ENCODE peak calls at places on chromosomes 2 and 18, in eight cellular contexts. One of them, this sample, is unnamed.

GRCh38 chr2:41722668-41723369 is 325.0 kb upstream of the PKDCC start:
- DNase-seq in glutamatergic neuron: no peak
- DNase-seq in breast epithelium: no peak
- DNase-seq in astrocyte of the cerebellum: peak
- DNase-seq in brain microvascular endothelial cell: peak
- DNase-seq in suprapubic skin: no peak
- DNase-seq in cardiac muscle cell: peak
- DNase-seq in WTC11: no peak
- DNase-seq in this sample: no peak

GRCh38 chr2:113973856-113974255 is 84.0 kb downstream of the ACTR3 start:
- DNase-seq in glutamatergic neuron: no peak
- DNase-seq in breast epithelium: no peak
- DNase-seq in astrocyte of the cerebellum: no peak
- DNase-seq in brain microvascular endothelial cell: no peak
- DNase-seq in suprapubic skin: no peak
- DNase-seq in cardiac muscle cell: no peak
- DNase-seq in WTC11: no peak
- DNase-seq in this sample: no peak

GRCh38 chr2:37005118-37005868 is 39.0 kb upstream of the STRN start:
- DNase-seq in glutamatergic neuron: no peak
- DNase-seq in breast epithelium: no peak
- DNase-seq in astrocyte of the cerebellum: no peak
- DNase-seq in brain microvascular endothelial cell: no peak
- DNase-seq in suprapubic skin: no peak
- DNase-seq in cardiac muscle cell: peak
- DNase-seq in WTC11: no peak
- DNase-seq in this sample: peak

GRCh38 chr2:187982668-187983067 is 309.0 kb upstream of the GULP1 start:
- DNase-seq in glutamatergic neuron: no peak
- DNase-seq in breast epithelium: no peak
- DNase-seq in astrocyte of the cerebellum: peak
- DNase-seq in brain microvascular endothelial cell: peak
- DNase-seq in suprapubic skin: no peak
- DNase-seq in cardiac muscle cell: peak
- DNase-seq in WTC11: no peak
- DNase-seq in this sample: no peak

GRCh38 chr2:48036312-48036711 is 130.0 kb upstream of the FBXO11 start:
- DNase-seq in glutamatergic neuron: no peak
- DNase-seq in breast epithelium: no peak
- DNase-seq in astrocyte of the cerebellum: no peak
- DNase-seq in brain microvascular endothelial cell: no peak
- DNase-seq in suprapubic skin: no peak
- DNase-seq in cardiac muscle cell: no peak
- DNase-seq in WTC11: no peak
- DNase-seq in this sample: no peak

GRCh38 chr2:118479020-118479419 is 368.4 kb downstream of the EN1 start:
- DNase-seq in glutamatergic neuron: no peak
- DNase-seq in breast epithelium: no peak
- DNase-seq in astrocyte of the cerebellum: no peak
- DNase-seq in brain microvascular endothelial cell: no peak
- DNase-seq in suprapubic skin: no peak
- DNase-seq in cardiac muscle cell: no peak
- DNase-seq in WTC11: no peak
- DNase-seq in this sample: no peak

GRCh38 chr18:62897153-62897552 is 181.8 kb downstream of the PHLPP1 start:
- DNase-seq in glutamatergic neuron: no peak
- DNase-seq in breast epithelium: no peak
- DNase-seq in astrocyte of the cerebellum: no peak
- DNase-seq in brain microvascular endothelial cell: peak
- DNase-seq in suprapubic skin: no peak
- DNase-seq in cardiac muscle cell: peak
- DNase-seq in WTC11: no peak
- DNase-seq in this sample: no peak

GRCh38 chr2:38076710-38077430 is 919 bp upstream of the CYP1B1 start:
- DNase-seq in glutamatergic neuron: peak
- DNase-seq in breast epithelium: peak
- DNase-seq in astrocyte of the cerebellum: peak
- DNase-seq in brain microvascular endothelial cell: peak
- DNase-seq in suprapubic skin: peak
- DNase-seq in cardiac muscle cell: peak
- DNase-seq in WTC11: peak
- DNase-seq in this sample: peak

GRCh38 chr2:240513544-240514287 is 44.1 kb downstream of the ANKMY1 start:
- DNase-seq in glutamatergic neuron: peak
- DNase-seq in breast epithelium: peak
- DNase-seq in astrocyte of the cerebellum: peak
- DNase-seq in brain microvascular endothelial cell: peak
- DNase-seq in suprapubic skin: peak
- DNase-seq in cardiac muscle cell: peak
- DNase-seq in WTC11: peak
- DNase-seq in this sample: peak

GRCh38 chr2:71926098-71926466 is 221.6 kb downstream of the CYP26B1 start:
- DNase-seq in glutamatergic neuron: no peak
- DNase-seq in breast epithelium: no peak
- DNase-seq in astrocyte of the cerebellum: no peak
- DNase-seq in brain microvascular endothelial cell: no peak
- DNase-seq in suprapubic skin: no peak
- DNase-seq in cardiac muscle cell: no peak
- DNase-seq in WTC11: no peak
- DNase-seq in this sample: peak

GRCh38 chr2:88061295-88061694 is 5.7 kb upstream of the KRCC1 start:
- DNase-seq in glutamatergic neuron: no peak
- DNase-seq in breast epithelium: no peak
- DNase-seq in astrocyte of the cerebellum: no peak
- DNase-seq in brain microvascular endothelial cell: no peak
- DNase-seq in suprapubic skin: no peak
- DNase-seq in cardiac muscle cell: no peak
- DNase-seq in WTC11: no peak
- DNase-seq in this sample: no peak

GRCh38 chr2:41989503-41990180 is 58.2 kb upstream of the PKDCC start:
- DNase-seq in glutamatergic neuron: peak
- DNase-seq in breast epithelium: no peak
- DNase-seq in astrocyte of the cerebellum: no peak
- DNase-seq in brain microvascular endothelial cell: no peak
- DNase-seq in suprapubic skin: no peak
- DNase-seq in cardiac muscle cell: peak
- DNase-seq in WTC11: no peak
- DNase-seq in this sample: no peak

GRCh38 chr2:167953790-167954189 is 293.6 kb downstream of the STK39 start:
- DNase-seq in glutamatergic neuron: no peak
- DNase-seq in breast epithelium: no peak
- DNase-seq in astrocyte of the cerebellum: no peak
- DNase-seq in brain microvascular endothelial cell: no peak
- DNase-seq in suprapubic skin: no peak
- DNase-seq in cardiac muscle cell: no peak
- DNase-seq in WTC11: no peak
- DNase-seq in this sample: no peak

GRCh38 chr2:186098821-186099220 is 360.2 kb downstream of the FSIP2 start:
- DNase-seq in glutamatergic neuron: no peak
- DNase-seq in breast epithelium: no peak
- DNase-seq in astrocyte of the cerebellum: peak
- DNase-seq in brain microvascular endothelial cell: peak
- DNase-seq in suprapubic skin: no peak
- DNase-seq in cardiac muscle cell: no peak
- DNase-seq in WTC11: no peak
- DNase-seq in this sample: no peak

GRCh38 chr2:196165016-196165415 is 6.4 kb downstream of the STK17B start:
- DNase-seq in glutamatergic neuron: no peak
- DNase-seq in breast epithelium: no peak
- DNase-seq in astrocyte of the cerebellum: no peak
- DNase-seq in brain microvascular endothelial cell: no peak
- DNase-seq in suprapubic skin: no peak
- DNase-seq in cardiac muscle cell: no peak
- DNase-seq in WTC11: no peak
- DNase-seq in this sample: no peak

GRCh38 chr2:217638533-217638932 is 364.3 kb downstream of the TNS1 start:
- DNase-seq in glutamatergic neuron: no peak
- DNase-seq in breast epithelium: no peak
- DNase-seq in astrocyte of the cerebellum: no peak
- DNase-seq in brain microvascular endothelial cell: no peak
- DNase-seq in suprapubic skin: no peak
- DNase-seq in cardiac muscle cell: no peak
- DNase-seq in WTC11: no peak
- DNase-seq in this sample: no peak

GRCh38 chr18:58516514-58517285 is 112.2 kb downstream of the ALPK2 start:
- DNase-seq in glutamatergic neuron: no peak
- DNase-seq in breast epithelium: no peak
- DNase-seq in astrocyte of the cerebellum: no peak
- DNase-seq in brain microvascular endothelial cell: no peak
- DNase-seq in suprapubic skin: no peak
- DNase-seq in cardiac muscle cell: no peak
- DNase-seq in WTC11: no peak
- DNase-seq in this sample: no peak

GRCh38 chr2:130836501-130837174 is at the start of gene ARHGEF4:
- DNase-seq in glutamatergic neuron: peak
- DNase-seq in breast epithelium: no peak
- DNase-seq in astrocyte of the cerebellum: no peak
- DNase-seq in brain microvascular endothelial cell: no peak
- DNase-seq in suprapubic skin: no peak
- DNase-seq in cardiac muscle cell: peak
- DNase-seq in WTC11: peak
- DNase-seq in this sample: peak

GRCh38 chr18:29164993-29165599 is 988.2 kb upstream of the CDH2 start:
- DNase-seq in glutamatergic neuron: no peak
- DNase-seq in breast epithelium: no peak
- DNase-seq in astrocyte of the cerebellum: peak
- DNase-seq in brain microvascular endothelial cell: peak
- DNase-seq in suprapubic skin: no peak
- DNase-seq in cardiac muscle cell: peak
- DNase-seq in WTC11: no peak
- DNase-seq in this sample: no peak

GRCh38 chr2:74628538-74629105 is 19.5 kb downstream of the M1AP start:
- DNase-seq in glutamatergic neuron: no peak
- DNase-seq in breast epithelium: no peak
- DNase-seq in astrocyte of the cerebellum: no peak
- DNase-seq in brain microvascular endothelial cell: no peak
- DNase-seq in suprapubic skin: no peak
- DNase-seq in cardiac muscle cell: no peak
- DNase-seq in WTC11: no peak
- DNase-seq in this sample: no peak

GRCh38 chr2:74632939-74633312 is 15.2 kb downstream of the M1AP start:
- DNase-seq in glutamatergic neuron: no peak
- DNase-seq in breast epithelium: no peak
- DNase-seq in astrocyte of the cerebellum: no peak
- DNase-seq in brain microvascular endothelial cell: no peak
- DNase-seq in suprapubic skin: no peak
- DNase-seq in cardiac muscle cell: no peak
- DNase-seq in WTC11: no peak
- DNase-seq in this sample: no peak

DNA sequence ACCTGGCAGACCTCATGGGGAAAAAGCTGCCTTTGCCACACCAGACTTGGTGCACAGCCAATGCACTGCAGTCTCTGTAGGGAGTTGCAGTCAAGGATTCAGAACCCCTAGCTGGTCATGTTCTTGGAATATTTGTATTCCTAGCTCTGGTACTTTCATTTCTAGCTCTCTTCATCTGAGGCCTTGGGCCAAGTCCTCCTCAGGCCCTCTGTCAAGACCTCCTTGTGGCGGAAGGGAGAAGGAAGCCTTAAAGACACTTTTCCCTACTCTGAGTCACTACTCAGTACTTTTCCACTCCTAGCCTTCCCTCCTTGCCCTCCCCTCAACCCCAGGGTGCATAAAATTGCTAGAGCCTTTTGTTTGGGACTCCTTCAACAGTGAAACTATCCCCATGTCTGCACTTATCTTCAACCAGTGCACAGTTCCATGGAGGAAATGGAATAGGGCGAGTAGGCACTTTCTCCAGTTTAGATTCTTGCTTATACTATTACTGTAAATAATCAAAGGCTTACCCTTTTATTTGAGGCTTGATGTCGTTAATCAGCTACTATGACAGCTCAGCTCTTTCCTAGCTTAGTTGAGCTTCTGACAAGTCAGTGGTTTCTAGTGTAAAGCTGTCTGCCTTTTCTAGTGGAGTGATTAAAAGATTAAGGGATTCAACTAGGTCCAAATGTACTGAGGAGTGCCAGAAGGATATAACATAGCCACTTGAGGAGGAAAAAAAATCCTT is 15.8 kb downstream of the M1AP start:
- DNase-seq in glutamatergic neuron: no peak
- DNase-seq in breast epithelium: no peak
- DNase-seq in astrocyte of the cerebellum: no peak
- DNase-seq in brain microvascular endothelial cell: peak
- DNase-seq in suprapubic skin: no peak
- DNase-seq in cardiac muscle cell: peak
- DNase-seq in WTC11: no peak
- DNase-seq in this sample: no peak
- TF ChIP-seq CTCF in glutamatergic neuron: no peak
- TF ChIP-seq CTCF in breast epithelium: no peak
- TF ChIP-seq CTCF in astrocyte of the cerebellum: peak
- TF ChIP-seq CTCF in brain microvascular endothelial cell: peak
- TF ChIP-seq CTCF in suprapubic skin: no peak
- TF ChIP-seq CTCF in cardiac muscle cell: peak
- TF ChIP-seq CTCF in WTC11: no peak
- TF ChIP-seq CTCF in this sample: no peak

GRCh38 chr18:66497351-66497750 is 106.5 kb downstream of the CDH19 start:
- DNase-seq in glutamatergic neuron: no peak
- DNase-seq in breast epithelium: no peak
- DNase-seq in astrocyte of the cerebellum: no peak
- DNase-seq in brain microvascular endothelial cell: no peak
- DNase-seq in suprapubic skin: no peak
- DNase-seq in cardiac muscle cell: no peak
- DNase-seq in WTC11: no peak
- DNase-seq in this sample: no peak

DNA sequence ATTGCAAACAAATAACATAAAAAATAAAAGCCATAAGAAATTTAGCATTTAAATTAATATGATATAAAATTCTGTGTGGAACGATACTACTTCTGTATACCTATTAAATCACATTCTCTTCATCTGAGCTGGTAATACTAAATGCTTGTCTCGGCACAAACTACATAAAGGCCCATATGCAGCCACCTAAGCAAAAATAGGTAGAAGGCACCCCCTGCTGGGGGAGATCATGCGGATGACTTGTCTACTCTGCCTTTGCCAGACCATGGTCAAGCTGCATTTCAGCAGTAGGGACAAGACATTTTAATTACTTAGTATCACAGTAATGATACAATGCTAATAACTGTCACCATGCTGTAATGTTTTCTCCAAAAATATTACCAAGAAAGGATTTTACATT is 108.0 kb downstream of the CDH19 start:
- DNase-seq in glutamatergic neuron: peak
- DNase-seq in breast epithelium: no peak
- DNase-seq in astrocyte of the cerebellum: peak
- DNase-seq in brain microvascular endothelial cell: peak
- DNase-seq in suprapubic skin: no peak
- DNase-seq in cardiac muscle cell: peak
- DNase-seq in WTC11: peak
- DNase-seq in this sample: no peak
- TF ChIP-seq CTCF in glutamatergic neuron: peak
- TF ChIP-seq CTCF in breast epithelium: peak
- TF ChIP-seq CTCF in astrocyte of the cerebellum: peak
- TF ChIP-seq CTCF in brain microvascular endothelial cell: peak
- TF ChIP-seq CTCF in suprapubic skin: no peak
- TF ChIP-seq CTCF in cardiac muscle cell: peak
- TF ChIP-seq CTCF in WTC11: peak
- TF ChIP-seq CTCF in this sample: peak

GRCh38 chr2:59176737-59177136 is 935.6 kb upstream of the FANCL start:
- DNase-seq in glutamatergic neuron: no peak
- DNase-seq in breast epithelium: no peak
- DNase-seq in astrocyte of the cerebellum: no peak
- DNase-seq in brain microvascular endothelial cell: no peak
- DNase-seq in suprapubic skin: no peak
- DNase-seq in cardiac muscle cell: no peak
- DNase-seq in WTC11: no peak
- DNase-seq in this sample: no peak
- TF ChIP-seq CTCF in glutamatergic neuron: no peak
- TF ChIP-seq CTCF in breast epithelium: no peak
- TF ChIP-seq CTCF in astrocyte of the cerebellum: no peak
- TF ChIP-seq CTCF in brain microvascular endothelial cell: no peak
- TF ChIP-seq CTCF in suprapubic skin: no peak
- TF ChIP-seq CTCF in cardiac muscle cell: no peak
- TF ChIP-seq CTCF in WTC11: no peak
- TF ChIP-seq CTCF in this sample: peak

GRCh38 chr2:122886479-122887130 is 1131.2 kb downstream of the TSN start:
- DNase-seq in glutamatergic neuron: peak
- DNase-seq in breast epithelium: no peak
- DNase-seq in astrocyte of the cerebellum: no peak
- DNase-seq in brain microvascular endothelial cell: no peak
- DNase-seq in suprapubic skin: no peak
- DNase-seq in cardiac muscle cell: peak
- DNase-seq in WTC11: no peak
- DNase-seq in this sample: no peak
- TF ChIP-seq CTCF in glutamatergic neuron: no peak
- TF ChIP-seq CTCF in breast epithelium: no peak
- TF ChIP-seq CTCF in astrocyte of the cerebellum: no peak
- TF ChIP-seq CTCF in brain microvascular endothelial cell: no peak
- TF ChIP-seq CTCF in suprapubic skin: no peak
- TF ChIP-seq CTCF in cardiac muscle cell: no peak
- TF ChIP-seq CTCF in WTC11: no peak
- TF ChIP-seq CTCF in this sample: no peak